ENCODE peak calls at places on chromosomes 12 and 14, in ten cellular contexts. W is foreskin keratinocyte; M is heart right ventricle; L is left lung; R is pancreas; Q is psoas muscle; B is IMR-90; Y is CD4-positive, alpha-beta memory T cell; O is breast epithelium; H is iPS DF 6.9. K is an unnamed sample. For H3K4me1, the result is how much of the 10 kb centered on the place peaks cover.

GRCh38 chr12:49697808-49698207 is 9.4 kb downstream of the FMNL3 start:
- DNase-seq in W (no peak), M (no peak), L (no peak), R (no peak), Q (no peak), B (no peak), Y (no peak), O (no peak), H (no peak), K (no peak)

GRCh38 chr12:102568151-102568815 is 87.9 kb upstream of the IGF1 start:
- DNase-seq in W (no peak), M (no peak), L (no peak), R (no peak), Q (no peak), B (no peak), Y (no peak), O (no peak), H (no peak), K (no peak)

GRCh38 chr12:34402228-34402898 is 380.1 kb downstream of the ALG10 start:
- DNase-seq in W (no peak), M (peak), L (peak), R (peak), Q (peak), B (no peak), Y (no peak), O (peak), H (no peak), K (peak)

GRCh38 chr14:72603639-72604038 is 290.3 kb downstream of the DPF3 start:
- DNase-seq in W (no peak), M (no peak), L (no peak), R (no peak), Q (no peak), B (no peak), Y (no peak), O (no peak), H (no peak), K (no peak)

GRCh38 chr14:102999227-102999895 is 58.0 kb downstream of the CDC42BPB start:
- DNase-seq in W (no peak), M (no peak), L (no peak), R (no peak), Q (no peak), B (peak), Y (no peak), O (no peak), H (no peak), K (no peak)

GRCh38 chr12:131929530-131930456 is 717 bp downstream of the PUS1 start:
- DNase-seq in W (peak), M (no peak), L (no peak), R (no peak), Q (no peak), B (peak), Y (peak), O (no peak), H (no peak), K (peak)

GRCh38 chr12:16914853-16915252 is 308.9 kb upstream of the LMO3 start:
- DNase-seq in W (no peak), M (no peak), L (no peak), R (no peak), Q (no peak), B (no peak), Y (no peak), O (no peak), H (no peak), K (no peak)

GRCh38 chr12:94898388-94898787 is 105.1 kb downstream of the NDUFA12 start:
- DNase-seq in W (no peak), M (no peak), L (no peak), R (no peak), Q (no peak), B (no peak), Y (no peak), O (no peak), H (no peak), K (no peak)

GRCh38 chr12:12927211-12928079 is 24.5 kb downstream of the GPRC5D start:
- DNase-seq in W (no peak), M (peak), L (peak), R (peak), Q (no peak), B (peak), Y (peak), O (peak), H (no peak), K (peak)

GRCh38 chr12:126493366-126494108 is 1428.3 kb downstream of the AACS start:
- DNase-seq in W (peak), M (no peak), L (no peak), R (no peak), Q (no peak), B (no peak), Y (no peak), O (no peak), H (no peak), K (no peak)

GRCh38 chr12:108560321-108560721 is 652 bp downstream of the SART3 start:
- DNase-seq in W (no peak), M (no peak), L (no peak), R (no peak), Q (no peak), B (peak), Y (no peak), O (no peak), H (no peak), K (no peak)

GRCh38 chr12:52036587-52037171 is 14.6 kb upstream of the NR4A1 start:
- DNase-seq in W (no peak), M (peak), L (peak), R (peak), Q (peak), B (peak), Y (peak), O (peak), H (no peak), K (peak)
- H3K4me1 ChIP-seq in W (under half), M (under half), L (under half), R (under half), Q (half or more), B (under half), Y (under half), O (under half), H (under half), K (under half)

GRCh38 chr12:26400627-26401026 is 205.3 kb downstream of the SSPN start:
- DNase-seq in W (no peak), M (no peak), L (no peak), R (no peak), Q (no peak), B (no peak), Y (no peak), O (no peak), H (no peak), K (no peak)
- H3K27ac ChIP-seq in W (no peak), M (no peak), L (no peak), R (no peak), Q (no peak), B (no peak), Y (no peak), O (no peak), H (no peak), K (no peak)

DNA sequence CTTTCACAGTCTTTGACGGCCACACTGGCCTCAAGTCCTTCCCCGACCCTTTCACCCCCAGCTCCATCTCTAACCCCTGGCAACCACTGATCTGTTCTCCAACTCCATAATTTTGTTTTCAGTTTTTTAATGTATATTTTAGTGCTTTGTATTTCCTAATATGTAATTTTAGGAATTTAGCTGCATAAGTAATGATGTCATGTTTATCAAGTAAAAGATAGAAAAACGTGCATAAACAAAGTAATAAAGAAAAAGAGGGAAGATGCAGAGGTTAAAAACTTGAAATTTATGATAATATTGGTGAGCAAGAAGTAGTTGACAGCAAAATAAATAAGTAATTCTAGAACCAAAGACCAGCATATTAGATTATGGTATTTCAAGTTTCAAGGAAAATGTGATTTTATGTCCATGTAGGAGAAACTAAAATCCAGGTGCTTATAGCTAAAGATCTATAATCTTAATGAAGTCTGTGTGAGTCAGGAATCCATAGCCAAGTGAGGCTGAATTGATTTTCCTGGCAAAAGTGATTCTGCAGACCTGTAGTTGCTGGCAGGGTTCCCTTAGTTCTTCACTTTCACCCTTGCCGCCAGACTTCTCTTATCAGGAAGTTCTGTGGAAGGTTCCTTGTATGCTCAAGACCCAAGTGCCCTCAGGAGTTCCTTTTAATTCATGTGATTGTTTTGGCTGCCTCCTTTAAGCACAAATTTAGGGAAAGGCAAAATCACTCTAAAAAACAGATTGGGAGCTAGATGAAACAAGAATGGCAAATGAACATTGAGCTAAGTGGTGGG is 24.4 kb downstream of the FBXW8 start:
- DNase-seq in W (no peak), M (no peak), L (peak), R (peak), Q (no peak), B (no peak), Y (no peak), O (no peak), H (no peak), K (no peak)
- H3K4me1 ChIP-seq in W (under half), M (under half), L (under half), R (under half), Q (under half), B (under half), Y (under half), O (under half), H (under half), K (under half)

GRCh38 chr12:51020448-51021182 is 5.6 kb downstream of the SLC11A2 start:
- DNase-seq in W (no peak), M (no peak), L (no peak), R (no peak), Q (no peak), B (no peak), Y (no peak), O (no peak), H (no peak), K (no peak)
- H3K27ac ChIP-seq in W (no peak), M (no peak), L (peak), R (no peak), Q (no peak), B (no peak), Y (no peak), O (peak), H (no peak), K (peak)

GRCh38 chr12:92144045-92144630 is 1.5 kb downstream of the BTG1 start:
- DNase-seq in W (peak), M (peak), L (peak), R (peak), Q (peak), B (peak), Y (peak), O (peak), H (peak), K (peak)

GRCh38 chr12:92145731-92146496 is at the start of gene BTG1:
- DNase-seq in W (peak), M (peak), L (peak), R (peak), Q (peak), B (peak), Y (peak), O (peak), H (peak), K (peak)

GRCh38 chr12:92143280-92143679 is 2.4 kb downstream of the BTG1 start:
- DNase-seq in W (no peak), M (no peak), L (no peak), R (no peak), Q (no peak), B (no peak), Y (no peak), O (no peak), H (no peak), K (no peak)

GRCh38 chr12:92145481-92145730 is 240 bp downstream of the BTG1 start:
- DNase-seq in W (no peak), M (no peak), L (no peak), R (no peak), Q (no peak), B (no peak), Y (no peak), O (no peak), H (no peak), K (no peak)

DNA sequence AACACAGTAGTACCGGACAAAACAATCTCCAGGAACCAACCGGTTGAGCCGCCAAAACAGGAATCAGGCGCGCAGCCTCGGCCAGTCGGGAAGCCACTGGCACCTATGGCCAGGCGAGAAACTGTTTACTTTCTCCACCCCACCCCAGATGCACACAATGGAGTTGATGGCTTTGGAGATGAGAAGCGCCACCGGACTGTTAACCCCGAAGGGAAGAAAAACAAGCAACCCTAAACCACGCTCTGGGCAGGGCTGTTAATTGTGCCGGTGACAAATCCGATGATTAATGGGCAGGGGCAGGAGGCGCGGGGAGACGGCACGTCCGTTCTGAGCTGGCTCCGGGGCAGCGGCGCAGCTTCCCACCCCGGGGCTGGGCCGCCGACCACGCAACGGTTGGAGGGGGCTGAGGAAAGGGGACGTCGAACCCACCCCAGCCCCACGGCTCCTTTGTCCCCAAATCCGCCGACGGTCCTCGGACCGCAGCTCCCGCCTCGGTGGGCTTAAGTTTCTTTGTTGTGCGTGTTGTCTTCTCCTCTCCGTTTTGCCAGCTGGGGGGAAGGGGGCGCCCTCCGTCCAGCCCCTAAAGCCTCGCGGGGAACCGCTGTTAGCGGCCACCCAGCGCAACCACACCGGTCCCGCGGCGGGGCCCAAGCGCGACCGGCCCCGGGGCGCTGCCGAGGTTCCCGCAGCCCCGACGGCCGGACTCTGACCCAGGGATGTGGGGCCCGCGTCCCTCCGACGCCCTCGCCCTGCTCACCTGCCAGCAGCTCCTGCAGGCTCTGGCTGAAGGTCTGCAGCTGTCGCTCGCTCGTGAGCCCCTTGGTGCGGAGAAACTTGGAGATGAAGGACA is 790 bp downstream of the BTG1 start:
- DNase-seq in W (no peak), M (peak), L (peak), R (peak), Q (peak), B (peak), Y (peak), O (peak), H (no peak), K (peak)
- H3K4me1 ChIP-seq in W (under half), M (under half), L (under half), R (under half), Q (under half), B (under half), Y (under half), O (under half), H (under half), K (under half)

DNA sequence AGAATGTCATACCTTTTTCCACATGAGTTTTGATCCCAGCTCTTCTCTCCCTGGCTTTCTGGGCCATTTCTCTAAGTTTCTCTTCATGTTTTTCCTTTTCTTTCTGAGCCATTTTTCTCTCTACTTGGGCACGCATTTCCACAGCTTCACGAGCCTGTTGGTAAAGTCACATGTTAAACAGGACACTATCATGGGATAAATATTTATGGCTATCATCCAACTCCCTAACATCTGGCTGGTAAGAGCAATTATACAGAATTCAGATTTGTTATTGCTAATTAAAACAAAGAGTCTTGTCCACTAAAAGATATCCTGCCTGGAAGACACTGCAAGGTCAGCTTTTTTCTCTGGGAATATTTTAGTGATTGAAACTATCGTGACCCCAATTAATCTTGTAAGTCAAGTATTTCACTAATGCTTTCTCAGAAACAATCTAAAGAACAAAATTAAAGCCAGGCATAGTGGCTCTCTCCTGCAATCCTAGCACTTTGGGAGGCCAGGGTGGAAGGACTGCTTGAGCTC is 23.1 kb downstream of the SLIRP start:
- DNase-seq in W (no peak), M (no peak), L (no peak), R (no peak), Q (no peak), B (peak), Y (no peak), O (no peak), H (no peak), K (no peak)
- H3K27ac ChIP-seq in W (no peak), M (no peak), L (no peak), R (no peak), Q (no peak), B (no peak), Y (no peak), O (no peak), H (no peak), K (no peak)

GRCh38 chr14:74549588-74549987 is 56.0 kb downstream of the ISCA2 start:
- DNase-seq in W (no peak), M (no peak), L (no peak), R (no peak), Q (no peak), B (no peak), Y (no peak), O (no peak), H (no peak), K (no peak)
- H3K4me1 ChIP-seq in W (under half), M (under half), L (under half), R (under half), Q (under half), B (under half), Y (under half), O (under half), H (under half), K (under half)

DNA sequence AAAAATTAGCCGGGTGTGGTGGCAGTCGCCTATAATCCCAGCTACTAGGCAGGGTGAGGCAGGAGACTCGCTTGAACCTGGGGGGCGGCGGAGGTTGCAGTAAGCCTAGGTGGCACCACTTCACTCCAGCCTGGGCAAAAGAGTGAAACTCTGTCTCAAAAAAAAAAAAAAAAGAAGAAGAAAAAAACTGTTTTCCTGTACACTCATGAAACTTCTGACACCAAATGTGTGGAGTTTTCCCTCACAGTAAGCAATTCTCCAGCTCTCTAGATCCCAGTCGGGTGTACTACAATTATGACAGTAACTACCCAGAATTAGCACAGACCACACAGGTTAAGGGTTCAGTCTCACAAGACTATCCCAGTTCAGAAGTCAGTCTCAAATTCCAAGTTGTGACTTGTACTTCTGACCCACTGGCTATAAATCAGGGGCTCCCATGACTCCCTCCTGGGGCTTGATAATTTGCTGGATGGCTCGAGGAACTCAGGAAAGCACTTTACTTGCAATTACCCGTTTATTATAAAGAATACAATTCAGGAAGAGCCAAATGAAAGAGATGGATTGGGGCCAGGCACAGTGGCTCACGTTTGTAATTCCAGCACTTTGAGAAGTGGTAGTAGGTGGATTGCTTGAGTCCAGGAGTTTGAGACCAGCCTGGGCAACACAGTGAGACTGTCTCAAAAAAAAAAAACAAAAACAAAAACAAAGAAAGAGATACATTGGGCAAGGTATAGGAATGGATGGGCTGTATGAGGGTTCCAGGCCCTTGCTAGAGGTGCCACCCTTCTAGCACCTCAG is 12.4 kb upstream of the ARF6 start:
- DNase-seq in W (no peak), M (no peak), L (no peak), R (no peak), Q (no peak), B (no peak), Y (no peak), O (no peak), H (no peak), K (no peak)
- H3K27ac ChIP-seq in W (peak), M (no peak), L (no peak), R (no peak), Q (no peak), B (no peak), Y (no peak), O (no peak), H (no peak), K (no peak)

GRCh38 chr12:15722951-15723350 is 66.2 kb downstream of the EPS8 start:
- DNase-seq in W (no peak), M (no peak), L (no peak), R (no peak), Q (no peak), B (no peak), Y (no peak), O (no peak), H (no peak), K (no peak)

GRCh38 chr12:15728118-15728598 is 61.0 kb downstream of the EPS8 start:
- DNase-seq in W (no peak), M (no peak), L (no peak), R (no peak), Q (no peak), B (peak), Y (no peak), O (no peak), H (no peak), K (no peak)

GRCh38 chr12:15726757-15727112 is 62.5 kb downstream of the EPS8 start:
- DNase-seq in W (no peak), M (no peak), L (no peak), R (no peak), Q (no peak), B (no peak), Y (no peak), O (no peak), H (no peak), K (no peak)

GRCh38 chr12:15729097-15729496 is 60.1 kb downstream of the EPS8 start:
- DNase-seq in W (no peak), M (no peak), L (no peak), R (no peak), Q (no peak), B (no peak), Y (no peak), O (no peak), H (no peak), K (no peak)

GRCh38 chr12:15726029-15726756 is 63.0 kb downstream of the EPS8 start:
- DNase-seq in W (no peak), M (no peak), L (no peak), R (no peak), Q (no peak), B (no peak), Y (no peak), O (no peak), H (no peak), K (no peak)
- H3K4me1 ChIP-seq in W (under half), M (under half), L (under half), R (under half), Q (under half), B (under half), Y (under half), O (under half), H (under half), K (under half)

GRCh38 chr12:54215990-54216579 is 27.3 kb upstream of the SMUG1 start:
- DNase-seq in W (no peak), M (no peak), L (peak), R (no peak), Q (no peak), B (no peak), Y (peak), O (no peak), H (no peak), K (peak)
- H3K27ac ChIP-seq in W (no peak), M (no peak), L (no peak), R (no peak), Q (no peak), B (no peak), Y (no peak), O (no peak), H (no peak), K (no peak)

K was measured in CD8-positive, alpha-beta memory T cell.